ENCODE peak calls at places on chromosome 3, in nine cellular contexts. E, T, J, M, V, K, W, C and Y are unnamed samples.

GRCh38 chr3:115581347-115582135 is 41.8 kb upstream of the GAP43 start:
- DNase-seq in E (no peak), T (no peak), J (no peak), M (no peak), V (no peak), K (no peak), W (no peak), C (no peak), Y (no peak)

GRCh38 chr3:48407542-48408099 is 22.3 kb downstream of the PLXNB1 start:
- DNase-seq in E (peak), T (no peak), J (peak), M (peak), V (no peak), K (no peak), W (no peak), C (no peak), Y (peak)

GRCh38 chr3:180631317-180631716 is 29.4 kb downstream of the TTC14 start:
- DNase-seq in E (no peak), T (no peak), J (no peak), M (no peak), V (no peak), K (no peak), W (no peak), C (no peak), Y (no peak)

GRCh38 chr3:25594007-25594502 is 70.7 kb downstream of the TOP2B start:
- DNase-seq in E (no peak), T (no peak), J (no peak), M (no peak), V (peak), K (peak), W (no peak), C (peak), Y (no peak)

GRCh38 chr3:135324246-135324645 is 529.2 kb downstream of the EPHB1 start:
- DNase-seq in E (no peak), T (no peak), J (no peak), M (no peak), V (no peak), K (no peak), W (no peak), C (no peak), Y (no peak)

GRCh38 chr3:180408654-180409053 is 193.3 kb upstream of the TTC14 start:
- DNase-seq in E (no peak), T (no peak), J (no peak), M (no peak), V (no peak), K (no peak), W (no peak), C (no peak), Y (no peak)

GRCh38 chr3:147387550-147388394 is 18.6 kb downstream of the ZIC4 start:
- DNase-seq in E (no peak), T (no peak), J (no peak), M (no peak), V (no peak), K (no peak), W (no peak), C (no peak), Y (no peak)

GRCh38 chr3:127750226-127751031 is 71.9 kb downstream of the MGLL start:
- DNase-seq in E (no peak), T (no peak), J (peak), M (no peak), V (no peak), K (peak), W (no peak), C (no peak), Y (peak)

GRCh38 chr3:128348805-128349531 is 117.7 kb downstream of the DNAJB8 start:
- DNase-seq in E (no peak), T (no peak), J (no peak), M (no peak), V (peak), K (peak), W (no peak), C (no peak), Y (no peak)

GRCh38 chr3:169861871-169862270 is 7.9 kb downstream of the LRRC31 start:
- DNase-seq in E (no peak), T (no peak), J (no peak), M (no peak), V (no peak), K (no peak), W (no peak), C (no peak), Y (no peak)

GRCh38 chr3:42705962-42706585 is 3.5 kb upstream of the HHATL start:
- DNase-seq in E (no peak), T (no peak), J (no peak), M (no peak), V (no peak), K (no peak), W (no peak), C (no peak), Y (no peak)

GRCh38 chr3:187079090-187080022 is 59.9 kb downstream of the RPL39L start:
- DNase-seq in E (no peak), T (no peak), J (no peak), M (no peak), V (no peak), K (no peak), W (no peak), C (no peak), Y (no peak)

GRCh38 chr3:169618894-169619792 is 44.4 kb downstream of the MECOM start:
- DNase-seq in E (no peak), T (no peak), J (no peak), M (no peak), V (peak), K (no peak), W (no peak), C (no peak), Y (no peak)

GRCh38 chr3:52507359-52507758 is 12.2 kb downstream of the STAB1 start:
- DNase-seq in E (no peak), T (no peak), J (no peak), M (no peak), V (no peak), K (no peak), W (no peak), C (no peak), Y (no peak)

GRCh38 chr3:12231481-12231880 is 57.4 kb upstream of the PPARG start:
- DNase-seq in E (no peak), T (no peak), J (no peak), M (no peak), V (no peak), K (no peak), W (no peak), C (no peak), Y (no peak)

GRCh38 chr3:48552111-48552911 is 4.3 kb downstream of the PFKFB4 start:
- DNase-seq in E (no peak), T (peak), J (no peak), M (no peak), V (no peak), K (no peak), W (no peak), C (no peak), Y (no peak)

GRCh38 chr3:181860243-181860642 is 148.5 kb downstream of the SOX2 start:
- DNase-seq in E (no peak), T (no peak), J (no peak), M (no peak), V (no peak), K (no peak), W (no peak), C (no peak), Y (no peak)

GRCh38 chr3:194001728-194002459 is 134.1 kb upstream of the HES1 start:
- DNase-seq in E (no peak), T (no peak), J (no peak), M (no peak), V (no peak), K (no peak), W (no peak), C (no peak), Y (no peak)

GRCh38 chr3:81742581-81742980 is 18.9 kb downstream of the GBE1 start:
- DNase-seq in E (no peak), T (no peak), J (no peak), M (no peak), V (no peak), K (no peak), W (no peak), C (no peak), Y (no peak)

GRCh38 chr3:161221881-161222600 is 930 bp downstream of the NMD3 start:
- DNase-seq in E (peak), T (no peak), J (peak), M (no peak), V (no peak), K (peak), W (no peak), C (no peak), Y (no peak)

GRCh38 chr3:157070600-157070999 is 89.3 kb downstream of the CCNL1 start:
- DNase-seq in E (no peak), T (peak), J (no peak), M (no peak), V (no peak), K (no peak), W (no peak), C (no peak), Y (no peak)

GRCh38 chr3:36132214-36132613 is 248.1 kb upstream of the STAC start:
- DNase-seq in E (no peak), T (no peak), J (no peak), M (no peak), V (no peak), K (no peak), W (no peak), C (no peak), Y (no peak)

GRCh38 chr3:157453824-157454223 is 17.2 kb downstream of the PTX3 start:
- DNase-seq in E (no peak), T (no peak), J (no peak), M (no peak), V (no peak), K (no peak), W (no peak), C (no peak), Y (no peak)

GRCh38 chr3:197807969-197808587 is 17.0 kb downstream of the LRCH3 start:
- DNase-seq in E (no peak), T (no peak), J (no peak), M (no peak), V (no peak), K (no peak), W (no peak), C (no peak), Y (no peak)

GRCh38 chr3:178719036-178719635 is 182.9 kb downstream of the KCNMB2 start:
- DNase-seq in E (no peak), T (no peak), J (no peak), M (no peak), V (no peak), K (no peak), W (no peak), C (no peak), Y (no peak)

GRCh38 chr3:133576169-133576568 is 2.7 kb downstream of the CDV3 start:
- DNase-seq in E (no peak), T (no peak), J (no peak), M (no peak), V (no peak), K (no peak), W (no peak), C (no peak), Y (no peak)

GRCh38 chr3:125186261-125186770 is 26.2 kb downstream of the SLC12A8 start:
- DNase-seq in E (no peak), T (no peak), J (peak), M (peak), V (peak), K (peak), W (no peak), C (no peak), Y (no peak)

GRCh38 chr3:56210201-56210774 is 258.0 kb downstream of the ERC2 start:
- DNase-seq in E (no peak), T (no peak), J (no peak), M (no peak), V (no peak), K (no peak), W (no peak), C (no peak), Y (no peak)

GRCh38 chr3:32532434-32532833 is 29.8 kb upstream of the CMTM6 start:
- DNase-seq in E (no peak), T (no peak), J (no peak), M (no peak), V (no peak), K (no peak), W (no peak), C (no peak), Y (no peak)

GRCh38 chr3:59685432-59685831 is 635.6 kb upstream of the CFAP20DC start:
- DNase-seq in E (no peak), T (no peak), J (no peak), M (no peak), V (no peak), K (no peak), W (no peak), C (no peak), Y (peak)

GRCh38 chr3:161349529-161350278 is 21.6 kb downstream of the SPTSSB start:
- DNase-seq in E (no peak), T (no peak), J (no peak), M (no peak), V (no peak), K (no peak), W (no peak), C (peak), Y (no peak)

GRCh38 chr3:189132125-189132744 is 39.5 kb upstream of the TPRG1 start:
- DNase-seq in E (peak), T (no peak), J (peak), M (peak), V (no peak), K (no peak), W (peak), C (peak), Y (no peak)

GRCh38 chr3:132180337-132180791 is 136.8 kb upstream of the ACP3 start:
- DNase-seq in E (no peak), T (no peak), J (peak), M (no peak), V (no peak), K (peak), W (no peak), C (peak), Y (no peak)

GRCh38 chr3:53073553-53074365 is 27.9 kb upstream of the SFMBT1 start:
- DNase-seq in E (no peak), T (no peak), J (no peak), M (no peak), V (no peak), K (peak), W (no peak), C (no peak), Y (no peak)

GRCh38 chr3:39299279-39299678 is 19.4 kb upstream of the CX3CR1 start:
- DNase-seq in E (no peak), T (no peak), J (no peak), M (no peak), V (no peak), K (no peak), W (no peak), C (no peak), Y (no peak)

GRCh38 chr3:46903341-46904302 is 26.1 kb downstream of the PTH1R start:
- DNase-seq in E (no peak), T (no peak), J (no peak), M (peak), V (no peak), K (no peak), W (peak), C (no peak), Y (peak)

GRCh38 chr3:133988631-133989161 is 41.0 kb downstream of the SLCO2A1 start:
- DNase-seq in E (no peak), T (no peak), J (no peak), M (no peak), V (no peak), K (no peak), W (no peak), C (no peak), Y (no peak)

GRCh38 chr3:98980915-98981596 is 79.6 kb upstream of the DCBLD2 start:
- DNase-seq in E (no peak), T (no peak), J (peak), M (no peak), V (no peak), K (no peak), W (no peak), C (peak), Y (no peak)
- TF ChIP-seq CTCF in E (no peak), T (no peak), J (no peak), M (no peak), V (no peak), K (no peak), W (no peak), C (no peak), Y (no peak)

GRCh38 chr3:10341901-10342398 is 21.0 kb upstream of the SEC13 start:
- DNase-seq in E (no peak), T (no peak), J (no peak), M (no peak), V (no peak), K (peak), W (no peak), C (no peak), Y (no peak)
- TF ChIP-seq CTCF in E (no peak), T (no peak), J (no peak), M (no peak), V (no peak), K (no peak), W (no peak), C (no peak), Y (no peak)

GRCh38 chr3:71423151-71423906 is 160.2 kb downstream of the FOXP1 start:
- DNase-seq in E (no peak), T (no peak), J (no peak), M (no peak), V (peak), K (peak), W (peak), C (no peak), Y (no peak)
- TF ChIP-seq CTCF in E (no peak), T (no peak), J (no peak), M (no peak), V (no peak), K (peak), W (no peak), C (no peak), Y (no peak)

GRCh38 chr3:164962610-164963009 is 115.7 kb downstream of the SI start:
- DNase-seq in E (no peak), T (no peak), J (no peak), M (no peak), V (no peak), K (no peak), W (no peak), C (no peak), Y (no peak)
- TF ChIP-seq CTCF in E (no peak), T (no peak), J (no peak), M (no peak), V (no peak), K (no peak), W (no peak), C (no peak), Y (no peak)

DNA sequence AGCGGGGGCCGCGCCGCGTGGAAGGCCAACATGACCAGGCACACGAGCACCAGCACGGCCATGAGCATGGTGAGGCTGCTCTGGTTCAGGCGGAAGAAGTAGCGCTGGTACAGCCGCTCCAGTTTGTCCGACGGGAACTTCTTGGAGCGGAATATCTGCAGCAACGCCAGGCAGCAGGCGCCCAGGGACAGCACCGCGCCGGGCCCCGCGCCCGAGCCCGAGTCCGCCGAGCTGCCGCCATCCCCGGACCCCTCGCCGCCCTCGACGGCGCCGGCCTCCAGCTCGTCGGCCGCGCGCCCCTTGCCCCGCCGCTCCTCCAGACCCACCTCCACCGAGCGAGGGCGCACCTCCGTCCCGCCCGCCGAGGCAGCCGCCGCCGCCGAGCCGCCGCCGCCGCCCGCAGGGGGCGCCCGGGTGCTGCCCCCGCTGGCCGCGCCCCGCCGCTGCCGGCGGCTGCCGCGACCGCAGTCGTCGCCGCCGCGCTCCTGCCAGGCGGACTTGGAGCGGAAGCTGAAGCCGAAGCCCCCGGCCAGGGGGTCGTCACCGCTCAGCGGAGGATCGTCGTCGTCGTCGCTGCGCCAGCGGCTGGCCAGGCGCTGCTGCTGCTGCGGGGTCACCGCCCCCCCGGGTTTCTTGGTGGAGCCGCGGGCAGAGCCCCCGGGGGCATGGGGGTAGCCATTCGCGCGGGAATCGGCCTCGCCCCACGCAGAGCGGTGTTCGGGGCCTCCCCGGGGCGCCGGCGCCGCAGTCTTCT is 964 bp downstream of the ADCY5 start:
- DNase-seq in E (no peak), T (peak), J (peak), M (peak), V (no peak), K (peak), W (peak), C (no peak), Y (peak)
- TF ChIP-seq CTCF in E (no peak), T (no peak), J (peak), M (peak), V (peak), K (no peak), W (peak), C (peak), Y (no peak)